ENCODE peak calls at places on chromosomes 11 and 22, in five cellular contexts. H is mucosa of descending colon, E is NCI-H2081 treated with DMSO at 0.1 percent for 48 hours, U is T-helper 1 cell, V is EL. G is an unnamed sample.

GRCh38 chr11:27460571-27460970 is 12.0 kb downstream of the LGR4 start:
- DNase-seq in V (no peak), E (no peak), H (no peak), U (no peak), G (no peak)

GRCh38 chr11:132312616-132313210 is 942.3 kb downstream of the NTM start:
- DNase-seq in H (no peak), E (peak), U (no peak), V (peak), G (peak)

GRCh38 chr22:26476705-26477340 is 6.8 kb downstream of the HPS4 start:
- DNase-seq in H (no peak), E (no peak), V (peak), U (no peak), G (no peak)

GRCh38 chr11:118396097-118396501 is 5.3 kb upstream of the ATP5MG start:
- DNase-seq in U (no peak), V (no peak), E (no peak), H (no peak), G (no peak)

GRCh38 chr22:48578138-48579034 is 1249.3 kb downstream of the BRD1 start:
- DNase-seq in E (no peak), V (no peak), U (no peak), H (no peak), G (no peak)

GRCh38 chr22:30206964-30207363 is 39.6 kb downstream of the LIF start:
- DNase-seq in U (no peak), H (no peak), V (peak), E (no peak), G (peak)

GRCh38 chr22:25402501-25403283 is 161.8 kb upstream of the GRK3 start:
- DNase-seq in V (peak), U (no peak), H (peak), E (no peak), G (no peak)

GRCh38 chr11:131870305-131870704 is 499.9 kb downstream of the NTM start:
- DNase-seq in U (no peak), E (no peak), V (no peak), H (no peak), G (no peak)

GRCh38 chr11:77557553-77557952 is 32.2 kb upstream of the AQP11 start:
- DNase-seq in E (no peak), V (peak), H (no peak), U (no peak), G (peak)